ENCODE peak calls at places on chromosomes 2 and 18, in seven cellular contexts. L is K562, F is HCT116, J is GM12878, K is SK-N-SH, N is HepG2, Q is H1. M is an unnamed sample.

GRCh38 chr18:46156124-46156745 is 52.0 kb downstream of the HAUS1 start:
- DNase-seq in L (no peak), F (no peak), J (no peak), K (no peak), N (no peak), Q (no peak), M (no peak)

GRCh38 chr2:109213646-109214417 is 84.8 kb downstream of the SH3RF3 start:
- DNase-seq in L (peak), F (no peak), J (peak), K (no peak), N (no peak), Q (no peak), M (no peak)

GRCh38 chr18:48222118-48222517 is 187.1 kb downstream of the ZBTB7C start:
- DNase-seq in L (no peak), F (no peak), J (peak), K (peak), N (peak), Q (no peak), M (no peak)

GRCh38 chr2:239269173-239269865 is 131.5 kb downstream of the HDAC4 start:
- DNase-seq in L (no peak), F (no peak), J (no peak), K (no peak), N (no peak), Q (no peak), M (no peak)

GRCh38 chr2:20507711-20508110 is 60.8 kb downstream of the RHOB start:
- DNase-seq in L (no peak), F (no peak), J (no peak), K (no peak), N (no peak), Q (no peak), M (no peak)

GRCh38 chr2:62270728-62271127 is 74.8 kb downstream of the B3GNT2 start:
- DNase-seq in L (no peak), F (no peak), J (no peak), K (peak), N (no peak), Q (no peak), M (no peak)

GRCh38 chr18:36309436-36310391 is 12.2 kb downstream of the FHOD3 start:
- DNase-seq in L (no peak), F (peak), J (no peak), K (peak), N (no peak), Q (no peak), M (no peak)

GRCh38 chr18:14074187-14074586 is 58.0 kb downstream of the ZNF519 start:
- DNase-seq in L (peak), F (peak), J (no peak), K (peak), N (no peak), Q (peak), M (peak)

GRCh38 chr2:172735646-172736418 is at the start of gene RAPGEF4:
- DNase-seq in L (peak), F (no peak), J (no peak), K (peak), N (no peak), Q (no peak), M (no peak)

GRCh38 chr18:63302647-63303405 is 16.7 kb downstream of the BCL2 start:
- DNase-seq in L (no peak), F (no peak), J (no peak), K (no peak), N (no peak), Q (no peak), M (no peak)

GRCh38 chr18:49461602-49461977 is 1.1 kb upstream of the DYM start:
- DNase-seq in L (no peak), F (no peak), J (no peak), K (no peak), N (no peak), Q (no peak), M (no peak)

GRCh38 chr18:49456794-49457193 is 3.7 kb downstream of the DYM start:
- DNase-seq in L (no peak), F (no peak), J (no peak), K (no peak), N (no peak), Q (no peak), M (no peak)

GRCh38 chr18:49460958-49461601 is 635 bp upstream of the DYM start:
- DNase-seq in L (no peak), F (no peak), J (no peak), K (no peak), N (no peak), Q (no peak), M (no peak)

GRCh38 chr18:49457616-49458015 is 2.8 kb downstream of the DYM start:
- DNase-seq in L (no peak), F (no peak), J (no peak), K (no peak), N (no peak), Q (no peak), M (no peak)

DNA sequence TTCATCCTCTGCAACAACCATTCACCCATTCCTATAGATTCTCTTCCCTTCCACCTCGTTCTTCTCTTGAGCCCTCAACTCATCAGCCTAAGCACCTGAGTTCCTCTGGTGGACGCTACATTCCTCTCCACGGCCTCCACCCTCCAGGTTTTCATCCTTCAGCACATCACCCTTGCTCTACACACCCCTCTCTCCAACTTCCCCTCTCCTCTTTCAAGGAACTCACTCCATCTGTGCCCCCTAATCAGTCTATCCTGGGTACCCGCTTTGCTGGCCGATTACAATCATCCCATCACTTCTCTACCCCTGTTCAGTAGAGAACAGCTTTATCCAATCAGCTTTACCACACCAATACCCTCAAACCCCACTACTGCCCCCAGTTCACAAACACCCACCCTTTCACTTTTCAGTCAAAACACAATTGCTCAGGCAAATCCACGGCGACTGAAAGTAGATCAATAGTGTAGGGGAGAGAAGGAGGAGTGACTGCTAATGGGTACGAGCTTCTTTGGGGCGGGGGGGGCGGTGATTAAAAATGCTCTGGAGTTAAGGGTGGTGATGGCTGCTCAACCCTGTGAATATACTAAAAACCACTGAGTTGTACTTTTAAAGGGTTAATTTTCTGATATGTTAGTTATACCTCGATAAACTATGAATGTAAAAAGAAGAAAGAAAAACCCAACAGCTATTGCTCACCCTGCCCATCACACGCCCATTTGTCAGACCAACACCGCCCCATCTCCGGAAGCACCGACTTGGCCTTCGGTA is 857 bp downstream of the DYM start:
- DNase-seq in L (peak), F (no peak), J (no peak), K (peak), N (no peak), Q (no peak), M (no peak)
- TF ChIP-seq JUND in L (no peak), F (no peak), J (no peak), K (no peak), N (no peak), Q (no peak), M (no peak)

GRCh38 chr2:224968051-224968450 is 74.2 kb downstream of the DOCK10 start:
- DNase-seq in L (no peak), F (no peak), J (no peak), K (no peak), N (no peak), Q (no peak), M (no peak)
- TF ChIP-seq JUND in L (no peak), F (no peak), J (no peak), K (no peak), N (no peak), Q (no peak), M (no peak)

DNA sequence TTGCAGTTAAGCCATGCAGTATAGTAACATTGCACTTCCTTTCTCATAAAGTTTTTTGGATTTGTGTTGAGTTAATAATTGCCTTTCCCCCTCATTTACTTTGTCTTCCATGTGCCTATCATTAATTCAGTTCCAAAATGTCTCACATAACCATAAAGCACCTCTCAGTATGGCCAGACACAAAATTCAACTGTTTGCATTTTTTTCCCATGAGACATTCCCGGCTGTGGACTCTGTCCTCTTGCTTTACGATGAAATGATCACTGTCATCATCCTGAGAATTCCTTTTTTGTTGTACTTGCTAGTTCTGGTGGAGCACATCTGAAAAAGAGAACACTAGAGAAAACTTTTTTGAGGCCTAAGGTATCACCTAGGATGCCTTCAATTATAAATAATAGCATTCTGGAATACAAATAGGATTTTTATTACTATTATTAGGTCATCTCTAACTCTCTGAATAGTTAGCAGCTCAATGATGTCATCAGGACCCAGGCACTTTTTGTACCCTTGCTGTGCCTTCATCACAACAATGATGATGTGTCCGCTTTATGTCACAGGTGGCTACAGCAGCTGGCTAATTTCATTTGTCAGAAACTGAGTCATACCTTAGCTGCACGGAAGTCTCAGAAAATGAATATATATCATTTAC is 8.5 kb upstream of the ATP8B1 start:
- DNase-seq in L (no peak), F (no peak), J (no peak), K (no peak), N (peak), Q (no peak), M (no peak)
- TF ChIP-seq JUND in L (no peak), F (no peak), J (no peak), K (no peak), N (peak), Q (no peak), M (no peak)

GRCh38 chr18:23330423-23330822 is 122.7 kb upstream of the RIOK3 start:
- DNase-seq in L (no peak), F (no peak), J (peak), K (no peak), N (no peak), Q (no peak), M (peak)

GRCh38 chr18:23332356-23332755 is 120.7 kb upstream of the RIOK3 start:
- DNase-seq in L (no peak), F (no peak), J (no peak), K (no peak), N (no peak), Q (no peak), M (no peak)

GRCh38 chr18:23334569-23334968 is 118.5 kb upstream of the RIOK3 start:
- DNase-seq in L (no peak), F (no peak), J (no peak), K (no peak), N (no peak), Q (no peak), M (no peak)

GRCh38 chr18:23333827-23334226 is 119.3 kb upstream of the RIOK3 start:
- DNase-seq in L (no peak), F (no peak), J (no peak), K (no peak), N (no peak), Q (no peak), M (no peak)

GRCh38 chr18:23331091-23331920 is 121.8 kb upstream of the RIOK3 start:
- DNase-seq in L (no peak), F (no peak), J (no peak), K (no peak), N (no peak), Q (no peak), M (peak)
- TF ChIP-seq JUND in L (no peak), F (no peak), J (no peak), K (no peak), N (no peak), Q (no peak), M (peak)

GRCh38 chr18:23967321-23968089 is 47.0 kb upstream of the TTC39C start:
- DNase-seq in L (no peak), F (no peak), J (peak), K (no peak), N (no peak), Q (no peak), M (no peak)

GRCh38 chr18:23968638-23969037 is 45.9 kb upstream of the TTC39C start:
- DNase-seq in L (no peak), F (no peak), J (no peak), K (no peak), N (no peak), Q (no peak), M (no peak)

GRCh38 chr18:23963443-23964185 is 50.9 kb upstream of the TTC39C start:
- DNase-seq in L (no peak), F (no peak), J (no peak), K (no peak), N (peak), Q (no peak), M (no peak)

GRCh38 chr18:23966909-23967308 is 47.6 kb upstream of the TTC39C start:
- DNase-seq in L (no peak), F (no peak), J (no peak), K (no peak), N (no peak), Q (no peak), M (no peak)

GRCh38 chr18:23964282-23965238 is 50.0 kb upstream of the TTC39C start:
- DNase-seq in L (peak), F (peak), J (no peak), K (no peak), N (no peak), Q (no peak), M (no peak)
- TF ChIP-seq JUND in L (no peak), F (no peak), J (no peak), K (no peak), N (no peak), Q (no peak), M (no peak)

DNA sequence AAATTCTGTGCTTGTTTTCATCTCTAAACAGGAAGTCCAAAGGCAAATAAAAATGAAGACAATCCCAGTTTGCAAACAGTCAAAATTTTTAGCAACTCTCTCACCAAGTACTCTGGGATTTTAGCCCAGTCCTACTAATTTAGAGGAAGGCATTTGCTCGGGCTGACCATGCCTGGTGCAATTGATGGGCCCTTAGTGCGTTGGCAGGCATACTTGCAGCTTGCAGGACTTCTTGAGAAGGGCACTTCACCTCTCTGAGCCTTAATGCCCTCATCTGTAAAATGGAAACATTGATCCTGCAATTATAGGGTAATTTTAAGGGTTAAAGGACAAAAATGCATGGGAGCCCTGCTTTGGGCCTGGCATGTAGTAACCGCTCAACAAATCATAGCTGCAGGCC is 114.0 kb upstream of the SPRED2 start:
- DNase-seq in L (no peak), F (no peak), J (no peak), K (no peak), N (no peak), Q (no peak), M (no peak)
- TF ChIP-seq JUND in L (no peak), F (no peak), J (no peak), K (no peak), N (no peak), Q (no peak), M (no peak)